ENCODE peak calls at places on chromosomes 7 and 10, in five cellular contexts. Z is stimulated activated naive CD8-positive, alpha-beta T cell treated with anti-CD3 and anti-CD28 coated beads, Interleukin-15, Interleukin-2, amounts not matched to agents 100 U/mL and 50 U/mL, for 24 hours; F is nephron progenitor cell; D is spleen; L is mammary epithelial cell. G is an unnamed sample.

GRCh38 chr7:32427769-32428291 is 62.4 kb downstream of the LSM5 start:
- DNase-seq in Z (peak), F (peak), D (peak), L (peak), G (peak)

GRCh38 chr7:3243680-3244079 is 57.4 kb upstream of the SDK1 start:
- DNase-seq in Z (no peak), F (no peak), D (no peak), L (no peak), G (no peak)

GRCh38 chr7:137142376-137142775 is 201.2 kb downstream of the PTN start:
- DNase-seq in Z (no peak), F (no peak), D (no peak), L (peak), G (no peak)

GRCh38 chr10:31013331-31013730 is 18.3 kb downstream of the ZNF438 start:
- DNase-seq in Z (no peak), F (no peak), D (no peak), L (no peak), G (no peak)

GRCh38 chr7:30112103-30112713 is 22.6 kb upstream of the MTURN start:
- DNase-seq in Z (no peak), F (no peak), D (no peak), L (no peak), G (no peak)

GRCh38 chr7:84236398-84236797 is 41.8 kb upstream of the SEMA3A start:
- DNase-seq in Z (no peak), F (no peak), D (no peak), L (peak), G (no peak)

GRCh38 chr10:23341004-23341403 is 3.6 kb downstream of the C10orf67 start:
- DNase-seq in Z (no peak), F (no peak), D (no peak), L (no peak), G (no peak)

GRCh38 chr7:159117366-159118219 is 27.1 kb downstream of the VIPR2 start:
- DNase-seq in Z (no peak), F (peak), D (peak), L (no peak), G (no peak)

GRCh38 chr7:77226357-77226839 is 26.8 kb upstream of the FGL2 start:
- DNase-seq in Z (no peak), F (no peak), D (no peak), L (no peak), G (no peak)

GRCh38 chr10:122163182-122164027 is 107.7 kb upstream of the BTBD16 start:
- DNase-seq in Z (no peak), F (peak), D (peak), L (no peak), G (peak)

GRCh38 chr10:95815133-95815532 is 59.2 kb downstream of the ENTPD1 start:
- DNase-seq in Z (no peak), F (no peak), D (no peak), L (no peak), G (no peak)

GRCh38 chr10:1149793-1150637 is 93.8 kb downstream of the WDR37 start:
- DNase-seq in Z (peak), F (no peak), D (peak), L (no peak), G (no peak)

GRCh38 chr7:122885583-122886356 is 490 bp downstream of the CADPS2 start:
- DNase-seq in Z (no peak), F (peak), D (peak), L (peak), G (peak)

GRCh38 chr10:93208717-93209464 is 135.2 kb downstream of the CYP26A1 start:
- DNase-seq in Z (no peak), F (no peak), D (no peak), L (peak), G (no peak)

GRCh38 chr10:123795846-123796590 is 95.6 kb downstream of the CPXM2 start:
- DNase-seq in Z (no peak), F (no peak), D (no peak), L (no peak), G (no peak)

GRCh38 chr10:8416192-8416701 is 361.8 kb downstream of the GATA3 start:
- DNase-seq in Z (no peak), F (no peak), D (no peak), L (no peak), G (peak)

GRCh38 chr7:141715794-141716689 is 7.9 kb downstream of the WEE2 start:
- DNase-seq in Z (no peak), F (no peak), D (no peak), L (no peak), G (no peak)

GRCh38 chr7:50554431-50554830 is 10.8 kb downstream of the DDC start:
- DNase-seq in Z (no peak), F (no peak), D (no peak), L (no peak), G (no peak)

GRCh38 chr7:67364441-67365017 is 367.9 kb downstream of the TYW1 start:
- DNase-seq in Z (no peak), F (peak), D (no peak), L (no peak), G (no peak)

GRCh38 chr7:143285454-143285756 is 647 bp downstream of the TMEM139 start:
- DNase-seq in Z (no peak), F (no peak), D (no peak), L (peak), G (no peak)

GRCh38 chr10:72564596-72564995 is 61.3 kb downstream of the MICU1 start:
- DNase-seq in Z (peak), F (no peak), D (no peak), L (peak), G (no peak)

GRCh38 chr7:100064162-100064561 is 14.6 kb downstream of the ZSCAN21 start:
- DNase-seq in Z (no peak), F (no peak), D (no peak), L (no peak), G (no peak)

GRCh38 chr10:90813592-90814365 is 44.1 kb downstream of the HTR7 start:
- DNase-seq in Z (no peak), F (no peak), D (no peak), L (peak), G (no peak)

GRCh38 chr10:89793649-89794254 is 92.4 kb downstream of the KIF20B start:
- DNase-seq in Z (peak), F (peak), D (no peak), L (peak), G (peak)

GRCh38 chr10:103470755-103471653 is 8.0 kb downstream of the CALHM3 start:
- DNase-seq in Z (peak), F (no peak), D (peak), L (no peak), G (no peak)

GRCh38 chr10:30463944-30464451 is 30.0 kb downstream of the MAP3K8 start:
- DNase-seq in Z (no peak), F (no peak), D (no peak), L (peak), G (no peak)

GRCh38 chr7:104848386-104848990 is 165.5 kb upstream of the KMT2E start:
- DNase-seq in Z (peak), F (peak), D (no peak), L (peak), G (peak)

GRCh38 chr10:96627292-96627691 is 40.5 kb upstream of the TM9SF3 start:
- DNase-seq in Z (no peak), F (no peak), D (no peak), L (no peak), G (no peak)

GRCh38 chr10:78577673-78578072 is 491.1 kb upstream of the ZMIZ1 start:
- DNase-seq in Z (no peak), F (no peak), D (no peak), L (no peak), G (no peak)

GRCh38 chr7:132065193-132065972 is 509.0 kb upstream of the PODXL start:
- DNase-seq in Z (no peak), F (no peak), D (no peak), L (peak), G (no peak)

GRCh38 chr7:97120713-97121457 is 3.4 kb downstream of the SDHAF3 start:
- DNase-seq in Z (no peak), F (no peak), D (no peak), L (no peak), G (no peak)

GRCh38 chr7:100865372-100865911 is 1.7 kb upstream of the TRIP6 start:
- DNase-seq in Z (no peak), F (no peak), D (peak), L (peak), G (no peak)

GRCh38 chr10:96217711-96218110 is 53.7 kb downstream of the BLNK start:
- DNase-seq in Z (no peak), F (no peak), D (no peak), L (no peak), G (no peak)

GRCh38 chr10:84329094-84329611 is 764 bp downstream of the CCSER2 start:
- DNase-seq in Z (peak), F (peak), D (peak), L (peak), G (peak)

GRCh38 chr7:73342645-73343044 is 14.7 kb downstream of the FKBP6 start:
- DNase-seq in Z (no peak), F (no peak), D (peak), L (peak), G (peak)

GRCh38 chr7:46616636-46617035 is 695.6 kb upstream of the IGFBP3 start:
- DNase-seq in Z (no peak), F (no peak), D (no peak), L (peak), G (no peak)

GRCh38 chr7:111650456-111650999 is 88.2 kb upstream of the IMMP2L start:
- DNase-seq in Z (no peak), F (no peak), D (no peak), L (peak), G (no peak)

GRCh38 chr7:69982197-69982596 is 383.9 kb downstream of the AUTS2 start:
- DNase-seq in Z (no peak), F (no peak), D (no peak), L (no peak), G (no peak)